ENCODE peak calls at places on chromosomes 12 and 14, in seven cellular contexts. J is HS-5, A is cardiac muscle cell, O is Peyer's patch, M is dermis microvascular lymphatic vessel endothelial cell, K is NCI-H1694, U is ACHN. P is an unnamed sample.

GRCh38 chr14:96039633-96040311 is 610 bp downstream of the C14orf132 start:
- DNase-seq in J (no peak), A (peak), O (no peak), M (no peak), K (peak), U (no peak), P (peak)

GRCh38 chr14:31420013-31420318 is 384 bp downstream of the HEATR5A start:
- DNase-seq in J (no peak), A (no peak), O (peak), M (peak), K (no peak), U (peak), P (peak)

GRCh38 chr14:23539209-23539866 is 12.2 kb downstream of the ZFHX2 start:
- DNase-seq in J (no peak), A (peak), O (no peak), M (peak), K (peak), U (peak), P (no peak)

GRCh38 chr14:24887623-24888304 is 162.2 kb downstream of the STXBP6 start:
- DNase-seq in J (no peak), A (no peak), O (no peak), M (no peak), K (no peak), U (no peak), P (no peak)

GRCh38 chr12:55983229-55983849 is 9.5 kb downstream of the RAB5B start:
- DNase-seq in J (no peak), A (no peak), O (no peak), M (no peak), K (no peak), U (no peak), P (no peak)

GRCh38 chr12:8698132-8698829 is 490 bp downstream of the RIMKLB start:
- DNase-seq in J (peak), A (peak), O (peak), M (peak), K (no peak), U (peak), P (peak)

GRCh38 chr14:55103005-55103640 is 25.9 kb upstream of the LGALS3 start:
- DNase-seq in J (peak), A (peak), O (peak), M (peak), K (no peak), U (peak), P (peak)

GRCh38 chr14:102264775-102265174 is 40.2 kb downstream of the MOK start:
- DNase-seq in J (no peak), A (peak), O (no peak), M (no peak), K (no peak), U (no peak), P (no peak)

GRCh38 chr12:9039397-9039977 is 50.1 kb downstream of the KLRG1 start:
- DNase-seq in J (no peak), A (peak), O (no peak), M (peak), K (peak), U (peak), P (peak)

GRCh38 chr14:51121096-51121495 is 26.2 kb upstream of the TRIM9 start:
- DNase-seq in J (no peak), A (peak), O (no peak), M (peak), K (no peak), U (no peak), P (no peak)

GRCh38 chr12:41552507-41553047 is 364.5 kb downstream of the PDZRN4 start:
- DNase-seq in J (no peak), A (no peak), O (no peak), M (peak), K (no peak), U (no peak), P (no peak)

GRCh38 chr14:32472081-32472480 is 143.0 kb downstream of the AKAP6 start:
- DNase-seq in J (no peak), A (no peak), O (no peak), M (no peak), K (no peak), U (no peak), P (no peak)

GRCh38 chr14:32472512-32473472 is 143.7 kb downstream of the AKAP6 start:
- DNase-seq in J (peak), A (peak), O (no peak), M (peak), K (peak), U (peak), P (no peak)

GRCh38 chr14:43252866-43253265 is 1254.2 kb downstream of the FSCB start:
- DNase-seq in J (no peak), A (no peak), O (no peak), M (no peak), K (no peak), U (no peak), P (no peak)

GRCh38 chr12:105013892-105014291 is 27.8 kb downstream of the NOPCHAP1 start:
- DNase-seq in J (peak), A (no peak), O (no peak), M (no peak), K (no peak), U (peak), P (no peak)

GRCh38 chr12:94152292-94153083 is 4.1 kb downstream of the PLXNC1 start:
- DNase-seq in J (no peak), A (no peak), O (no peak), M (no peak), K (no peak), U (no peak), P (no peak)

GRCh38 chr14:64880382-64881121 is 845 bp upstream of the SPTB start:
- DNase-seq in J (no peak), A (peak), O (peak), M (peak), K (peak), U (peak), P (peak)